ENCODE peak calls at places on chromosomes 1 and 21, in four cellular contexts. F is H1, U is mesenchymal stem cell, R is neuronal stem cell. G is an unnamed sample.

GRCh38 chr21:41759214-41759840 is 7.5 kb downstream of the RIPK4 start:
- DNase-seq in R (no peak), U (no peak), F (no peak), G (no peak)

GRCh38 chr1:19563336-19564097 is 78.2 kb upstream of the CAPZB start:
- DNase-seq in F (no peak), U (no peak), R (no peak), G (no peak)

GRCh38 chr21:42777757-42778344 is 101.5 kb downstream of the WDR4 start:
- DNase-seq in R (no peak), F (no peak), U (no peak), G (no peak)

GRCh38 chr1:211830055-211830329 is 571 bp downstream of the LPGAT1 start:
- DNase-seq in F (no peak), R (peak), U (no peak), G (no peak)

GRCh38 chr1:83761977-83762376 is 237.0 kb downstream of the TTLL7 start:
- DNase-seq in R (no peak), F (no peak), U (no peak), G (no peak)

GRCh38 chr1:153770812-153771211 is 4.4 kb upstream of the SLC27A3 start:
- DNase-seq in R (no peak), F (no peak), U (no peak), G (no peak)

GRCh38 chr1:231162970-231163830 is 1.3 kb downstream of the TRIM67 start:
- DNase-seq in F (no peak), U (no peak), R (no peak), G (no peak)

GRCh38 chr1:77031101-77031662 is 163.9 kb downstream of the ST6GALNAC5 start:
- DNase-seq in R (no peak), U (peak), F (no peak), G (no peak)

GRCh38 chr1:157147906-157148717 is 9.9 kb upstream of the ETV3 start:
- DNase-seq in R (no peak), U (peak), F (no peak), G (peak)

GRCh38 chr1:15851251-15852035 is 3.9 kb downstream of the SPEN start:
- DNase-seq in U (no peak), R (no peak), F (no peak), G (no peak)

GRCh38 chr1:43992232-43992995 is 1.0 kb downstream of the CCDC24 start:
- DNase-seq in F (no peak), R (no peak), U (no peak), G (peak)

GRCh38 chr21:16370176-16370575 is 640.4 kb downstream of the USP25 start:
- DNase-seq in U (no peak), R (no peak), F (no peak), G (no peak)

GRCh38 chr21:25487046-25487594 is 120.2 kb downstream of the MRPL39 start:
- DNase-seq in F (no peak), U (no peak), R (no peak), G (peak)

GRCh38 chr21:42025392-42026071 is 15.4 kb upstream of the ZBTB21 start:
- DNase-seq in R (no peak), U (peak), F (no peak), G (no peak)

GRCh38 chr1:161727343-161727924 is 6.1 kb downstream of the FCRLB start:
- DNase-seq in U (peak), R (no peak), F (no peak), G (no peak)

GRCh38 chr1:31694910-31695300 is 8.9 kb downstream of the COL16A1 start:
- DNase-seq in R (no peak), F (no peak), U (no peak), G (no peak)

GRCh38 chr1:65090406-65090805 is 57.6 kb upstream of the AK4 start:
- DNase-seq in U (no peak), F (no peak), R (no peak), G (no peak)

GRCh38 chr1:203442821-203443220 is 32.8 kb upstream of the PRELP start:
- DNase-seq in R (no peak), F (no peak), U (no peak), G (no peak)

GRCh38 chr1:11448375-11449085 is 30.4 kb upstream of the DISP3 start:
- DNase-seq in R (no peak), U (no peak), F (no peak), G (no peak)

GRCh38 chr1:77888071-77888428 is 374 bp upstream of the NEXN start:
- DNase-seq in R (no peak), U (peak), F (no peak), G (peak)

GRCh38 chr1:236534164-236534651 is 10.4 kb downstream of the LGALS8 start:
- DNase-seq in R (no peak), F (no peak), U (peak), G (no peak)

GRCh38 chr1:3401585-3402257 is 52.7 kb upstream of the ARHGEF16 start:
- DNase-seq in U (no peak), R (no peak), F (no peak), G (no peak)

GRCh38 chr1:210233495-210234253 is 1.1 kb downstream of the SERTAD4 start:
- DNase-seq in U (peak), R (peak), F (no peak), G (peak)

GRCh38 chr1:42876009-42876408 is 29.6 kb downstream of the ZNF691 start:
- DNase-seq in F (no peak), R (no peak), U (no peak), G (no peak)

GRCh38 chr1:237327061-237327460 is 285.1 kb downstream of the RYR2 start:
- DNase-seq in U (no peak), F (no peak), R (no peak), G (no peak)

GRCh38 chr1:69952691-69953090 is 252.7 kb downstream of the LRRC40 start:
- DNase-seq in F (no peak), R (no peak), U (no peak), G (no peak)

GRCh38 chr1:107056426-107057196 is at the start of gene PRMT6:
- DNase-seq in U (peak), R (peak), F (peak), G (no peak)

GRCh38 chr1:117586747-117587478 is 18.9 kb upstream of the TENT5C start:
- DNase-seq in F (no peak), R (no peak), U (no peak), G (peak)

GRCh38 chr1:28830814-28831213 is 18.8 kb downstream of the OPRD1 start:
- DNase-seq in F (no peak), R (no peak), U (no peak), G (no peak)

GRCh38 chr1:226640288-226640687 is 91.7 kb downstream of the STUM start:
- DNase-seq in U (no peak), R (no peak), F (no peak), G (no peak)

GRCh38 chr1:158248771-158249170 is 5.5 kb upstream of the CD1A start:
- DNase-seq in R (no peak), U (no peak), F (no peak), G (no peak)

GRCh38 chr1:31572323-31573104 is 3.8 kb upstream of the TINAGL1 start:
- DNase-seq in R (no peak), U (peak), F (no peak), G (peak)

GRCh38 chr1:244762629-244763028 is 72.8 kb upstream of the COX20 start:
- DNase-seq in R (no peak), U (no peak), F (no peak), G (no peak)

GRCh38 chr1:37394574-37395464 is 79.6 kb upstream of the ZC3H12A start:
- DNase-seq in F (peak), U (no peak), R (no peak), G (no peak)

GRCh38 chr1:109341944-109342925 is 35.4 kb upstream of the MYBPHL start:
- DNase-seq in R (no peak), F (no peak), U (no peak), G (no peak)

GRCh38 chr1:221724931-221725605 is 16.8 kb downstream of the DUSP10 start:
- DNase-seq in R (no peak), F (no peak), U (peak), G (no peak)

GRCh38 chr21:28627691-28628090 is 365.0 kb downstream of the LTN1 start:
- DNase-seq in R (no peak), U (no peak), F (no peak), G (no peak)

GRCh38 chr21:37072239-37072987 is 458 bp downstream of the PIGP start:
- DNase-seq in R (no peak), U (peak), F (no peak), G (peak)

GRCh38 chr21:45834821-45835293 is 146.7 kb upstream of the COL6A1 start:
- DNase-seq in R (no peak), F (no peak), U (no peak), G (no peak)

GRCh38 chr21:45836694-45837670 is 144.6 kb upstream of the COL6A1 start:
- DNase-seq in F (no peak), U (no peak), R (no peak), G (no peak)

GRCh38 chr21:45835301-45836267 is 146.0 kb upstream of the COL6A1 start:
- DNase-seq in U (no peak), F (no peak), R (no peak), G (no peak)

GRCh38 chr21:45837936-45838335 is 143.6 kb upstream of the COL6A1 start:
- DNase-seq in F (no peak), U (no peak), R (no peak), G (no peak)

DNA sequence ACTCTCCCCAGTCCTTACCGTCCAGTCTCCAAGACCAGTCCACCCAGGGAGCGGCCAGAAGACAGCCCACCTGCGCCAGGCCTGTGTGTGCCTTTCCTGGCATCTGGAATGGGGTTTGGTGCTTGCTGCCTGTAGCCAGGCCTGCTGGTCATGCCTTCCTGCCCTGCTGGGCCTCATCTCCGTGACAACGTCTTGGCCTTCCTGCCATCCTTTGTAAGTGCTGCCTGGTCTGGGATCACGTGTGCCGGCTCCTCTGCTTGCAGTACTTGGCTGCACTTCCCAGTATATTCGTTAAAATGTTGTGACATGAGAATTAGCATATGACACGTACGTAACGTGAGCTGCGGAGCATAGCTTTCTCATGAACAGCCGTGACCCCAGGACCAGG is 145.3 kb upstream of the COL6A1 start:
- DNase-seq in R (no peak), F (no peak), U (peak), G (no peak)
- H4K91ac ChIP-seq in R (no peak), F (no peak), U (peak), G (no peak)

DNA sequence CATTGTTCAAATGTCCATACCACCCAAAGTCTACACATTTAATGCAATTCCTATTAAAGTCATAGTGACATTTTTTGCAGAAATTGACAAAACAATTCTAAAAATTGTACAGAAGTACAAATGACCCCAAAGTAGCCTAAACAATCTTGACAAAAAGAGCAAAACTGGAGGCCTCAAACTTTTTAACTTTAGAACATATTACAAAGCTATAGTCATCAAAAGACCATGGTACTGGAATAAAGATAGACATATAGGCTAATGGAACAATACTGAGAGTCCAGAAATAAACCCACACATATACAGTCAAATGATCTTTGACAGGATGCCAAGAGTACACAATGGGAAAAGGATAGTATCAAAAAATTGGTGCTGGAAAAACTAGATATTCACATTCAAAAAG is 213.2 kb upstream of the SAMSN1 start:
- DNase-seq in F (no peak), U (no peak), R (no peak), G (no peak)
- H3K18ac ChIP-seq in F (no peak), U (no peak), R (no peak), G (no peak)

GRCh38 chr1:33078030-33078591 is 2.8 kb upstream of the AZIN2 start:
- DNase-seq in F (no peak), U (no peak), R (no peak), G (no peak)

GRCh38 chr1:33082575-33083112 is 1.7 kb downstream of the AZIN2 start:
- DNase-seq in U (peak), R (no peak), F (no peak), G (no peak)

GRCh38 chr1:33080885-33081553 is at the start of gene AZIN2:
- DNase-seq in U (peak), F (peak), R (peak), G (peak)

GRCh38 chr1:33081554-33082305 is 777 bp downstream of the AZIN2 start:
- DNase-seq in U (no peak), F (no peak), R (no peak), G (peak)

GRCh38 chr1:33080373-33080772 is 580 bp upstream of the AZIN2 start:
- DNase-seq in R (no peak), U (no peak), F (no peak), G (no peak)
- H4K8ac ChIP-seq in R (no peak), U (peak), F (no peak), G (no peak)

GRCh38 chr21:33491373-33492102 is at the start of gene DNAJC28:
- DNase-seq in R (peak), U (peak), F (peak), G (peak)
- H4K91ac ChIP-seq in R (no peak), U (peak), F (peak), G (peak)

GRCh38 chr1:181089777-181090505 is 1.4 kb downstream of the IER5 start:
- DNase-seq in U (peak), F (no peak), R (no peak), G (peak)

GRCh38 chr1:181086926-181087325 is 1.6 kb upstream of the IER5 start:
- DNase-seq in U (no peak), R (no peak), F (no peak), G (peak)

GRCh38 chr1:181088079-181089016 is at the start of gene IER5:
- DNase-seq in R (peak), U (peak), F (peak), G (peak)

GRCh38 chr1:181089017-181089776 is 697 bp downstream of the IER5 start:
- DNase-seq in U (no peak), F (no peak), R (no peak), G (no peak)

GRCh38 chr1:181087400-181087901 is 1.0 kb upstream of the IER5 start:
- DNase-seq in R (no peak), F (no peak), U (no peak), G (no peak)
- H3K18ac ChIP-seq in R (no peak), F (no peak), U (no peak), G (no peak)

DNA sequence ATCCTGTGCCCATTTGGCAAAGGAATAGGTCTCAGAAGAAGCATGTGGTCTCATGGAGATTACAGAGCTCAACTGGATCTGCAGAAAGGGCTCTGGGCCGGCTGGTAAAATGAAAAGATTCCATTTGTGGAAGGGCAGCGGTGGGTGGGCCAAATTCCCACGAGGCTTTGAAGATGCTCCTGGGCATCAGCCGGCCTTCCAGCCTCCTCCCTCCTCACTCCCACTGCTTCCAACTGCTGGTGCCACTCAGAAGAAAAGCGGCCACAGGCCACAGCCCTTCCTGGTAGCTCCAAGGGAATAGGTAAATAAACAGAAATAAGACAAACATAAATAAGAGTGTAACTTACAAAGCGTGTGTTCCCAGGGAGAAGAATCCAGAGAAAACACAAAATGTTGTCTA is 136.3 kb upstream of the SLC44A3 start:
- DNase-seq in F (no peak), R (no peak), U (peak), G (no peak)
- H4K8ac ChIP-seq in F (no peak), R (no peak), U (no peak), G (no peak)

DNA sequence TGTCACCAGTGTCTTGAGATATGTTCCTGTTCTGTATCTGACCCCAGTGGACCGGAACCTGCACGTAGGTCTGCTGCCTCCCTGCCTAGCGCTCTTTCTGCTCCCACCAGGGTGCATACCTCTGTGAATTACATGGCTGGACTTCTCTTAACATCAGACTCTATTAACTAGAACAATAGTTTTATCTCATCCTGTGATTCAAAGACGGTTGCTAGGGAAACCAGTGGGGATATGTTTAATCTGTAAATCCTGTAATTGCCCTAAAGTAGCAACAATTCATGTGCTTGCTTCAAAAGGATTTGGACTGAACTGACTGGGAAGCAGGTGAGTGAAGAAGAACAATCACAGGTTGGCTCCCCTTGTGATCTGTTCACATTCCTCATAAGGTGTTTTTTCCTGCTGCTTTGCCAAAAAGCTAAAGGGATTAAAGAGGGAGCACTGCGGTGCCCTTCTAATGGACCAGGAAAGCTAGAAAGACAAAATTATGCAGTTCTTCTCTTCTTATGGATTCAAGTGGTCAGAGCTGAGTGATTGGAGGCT is 52.6 kb upstream of the DIRAS3 start:
- DNase-seq in U (no peak), R (no peak), F (no peak), G (no peak)
- H4K91ac ChIP-seq in U (no peak), R (no peak), F (no peak), G (no peak)

DNA sequence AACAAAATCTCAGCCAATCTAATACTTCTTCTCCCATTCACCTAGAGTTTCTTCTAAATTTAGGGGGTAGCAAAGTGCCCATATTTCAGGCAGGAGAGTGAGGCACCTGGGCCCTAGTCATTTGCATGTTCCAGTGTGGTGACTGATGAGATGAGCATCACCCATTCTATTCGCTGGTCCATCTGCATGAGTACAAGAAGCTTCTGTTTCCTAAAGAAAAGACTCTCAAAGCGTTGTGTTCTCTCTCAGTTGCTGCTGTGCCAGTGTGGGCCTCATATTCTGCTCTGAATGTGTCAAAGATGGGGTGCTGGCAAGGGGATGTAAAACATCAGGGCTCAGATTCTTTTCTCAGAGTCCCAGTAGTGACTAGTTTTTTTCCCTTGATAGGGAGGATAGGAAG is 16.1 kb upstream of the DPYD start:
- DNase-seq in F (no peak), U (no peak), R (no peak), G (no peak)
- H3K18ac ChIP-seq in F (no peak), U (no peak), R (no peak), G (no peak)

DNA sequence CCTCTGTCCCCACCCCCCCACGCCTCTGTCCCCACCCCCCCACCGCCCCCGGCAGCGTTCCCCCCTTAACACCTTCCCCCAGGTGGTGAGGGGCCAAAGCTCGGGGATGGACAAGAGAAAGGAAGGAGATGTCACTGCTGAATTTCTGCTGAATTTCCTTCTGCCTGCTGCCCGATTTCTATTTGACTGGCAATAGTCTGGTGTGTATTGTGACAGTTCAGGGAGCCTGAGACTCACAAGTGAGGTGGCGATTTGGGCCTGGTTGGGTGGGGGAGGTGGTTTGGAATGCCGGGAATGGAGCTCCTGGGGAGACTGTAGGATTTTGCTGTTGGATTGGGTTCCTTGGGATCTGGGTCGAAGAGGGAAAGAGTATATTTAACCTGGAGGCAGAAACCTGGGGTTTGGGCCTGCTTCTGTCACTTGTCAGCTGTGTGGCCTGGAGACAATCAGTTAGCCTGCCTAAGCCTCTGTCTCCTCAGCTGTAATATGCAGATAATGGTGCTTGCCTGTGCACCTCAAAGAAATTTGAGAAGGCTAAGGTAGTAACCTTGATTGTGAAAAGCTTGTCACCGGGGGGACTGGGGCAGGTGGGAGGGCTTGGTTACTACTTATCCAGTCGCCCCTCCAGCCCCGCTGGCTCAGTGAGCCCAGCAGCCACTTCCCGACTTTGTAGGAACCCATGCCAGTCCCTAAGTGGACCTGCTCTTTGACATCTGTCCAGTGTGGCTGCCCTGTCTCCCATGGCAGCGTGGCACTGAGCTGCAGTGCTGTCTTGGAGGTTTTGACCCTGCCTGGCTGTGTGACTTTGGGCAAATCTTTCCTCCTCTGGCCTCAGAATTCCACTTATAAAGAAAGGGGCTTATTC is 7.7 kb upstream of the LMNA start:
- DNase-seq in R (no peak), F (no peak), U (peak), G (peak)
- H4K8ac ChIP-seq in R (no peak), F (no peak), U (peak), G (peak)